ENCODE peak calls at places on chromosomes 1 and 21, in eight cellular contexts. Q is A549; G is neuronal stem cell; Z is heart right ventricle; Y is IMR-90; D is esophagus squamous epithelium; O is effector memory CD4-positive, alpha-beta T cell; U is hepatocyte. S is an unnamed sample.

GRCh38 chr1:162663589-162664030 is 31.3 kb downstream of the DDR2 start:
- DNase-seq in Q (no peak), G (peak), Z (no peak), Y (peak), D (no peak), O (no peak), U (peak), S (peak)

GRCh38 chr1:201119206-201119814 is 7.1 kb upstream of the CACNA1S start:
- DNase-seq in Q (peak), G (peak), Z (no peak), Y (peak), D (no peak), O (peak), U (peak), S (no peak)

GRCh38 chr1:58762806-58763205 is 21.0 kb downstream of the JUN start:
- DNase-seq in Q (no peak), G (no peak), Z (no peak), Y (peak), D (no peak), O (no peak), U (no peak), S (no peak)

GRCh38 chr1:202105571-202106339 is 17.0 kb upstream of the GPR37L1 start:
- DNase-seq in Q (peak), G (peak), Z (no peak), Y (peak), D (no peak), O (no peak), U (peak), S (no peak)

GRCh38 chr1:205920861-205921558 is 22.2 kb downstream of the SLC26A9 start:
- DNase-seq in Q (no peak), G (no peak), Z (no peak), Y (no peak), D (no peak), O (no peak), U (no peak), S (no peak)

GRCh38 chr1:92929461-92929860 is 31.8 kb downstream of the DIPK1A start:
- DNase-seq in Q (no peak), G (no peak), Z (no peak), Y (peak), D (no peak), O (no peak), U (no peak), S (no peak)

GRCh38 chr1:208238710-208239517 is 5.3 kb downstream of the PLXNA2 start:
- DNase-seq in Q (peak), G (no peak), Z (no peak), Y (peak), D (no peak), O (no peak), U (peak), S (peak)

GRCh38 chr1:92486251-92487077 is at the start of gene GFI1:
- DNase-seq in Q (no peak), G (peak), Z (no peak), Y (no peak), D (no peak), O (peak), U (peak), S (peak)

GRCh38 chr1:44289530-44289929 is 65.5 kb downstream of the ERI3 start:
- DNase-seq in Q (no peak), G (no peak), Z (no peak), Y (no peak), D (no peak), O (no peak), U (no peak), S (no peak)

GRCh38 chr1:20430355-20431290 is 55.4 kb downstream of the CAMK2N1 start:
- DNase-seq in Q (peak), G (peak), Z (no peak), Y (peak), D (no peak), O (no peak), U (peak), S (no peak)

GRCh38 chr1:32933742-32934322 is 30.8 kb downstream of the RNF19B start:
- DNase-seq in Q (peak), G (no peak), Z (peak), Y (peak), D (no peak), O (no peak), U (peak), S (no peak)

GRCh38 chr1:201377611-201378092 is at the start of gene TNNT2:
- DNase-seq in Q (no peak), G (no peak), Z (peak), Y (peak), D (no peak), O (no peak), U (peak), S (no peak)

GRCh38 chr1:41622859-41623732 is 138.6 kb upstream of the EDN2 start:
- DNase-seq in Q (no peak), G (no peak), Z (no peak), Y (peak), D (no peak), O (no peak), U (no peak), S (no peak)

GRCh38 chr21:44262338-44263048 is 796 bp upstream of the DNMT3L start:
- DNase-seq in Q (no peak), G (no peak), Z (no peak), Y (no peak), D (no peak), O (no peak), U (peak), S (no peak)

GRCh38 chr1:51192213-51192843 is 43.7 kb upstream of the RNF11 start:
- DNase-seq in Q (peak), G (peak), Z (peak), Y (peak), D (no peak), O (no peak), U (peak), S (peak)

GRCh38 chr1:12572506-12572905 is 45.5 kb downstream of the DHRS3 start:
- DNase-seq in Q (no peak), G (no peak), Z (no peak), Y (no peak), D (no peak), O (no peak), U (no peak), S (no peak)

GRCh38 chr1:230831706-230832105 is 36.6 kb downstream of the C1orf198 start:
- DNase-seq in Q (no peak), G (no peak), Z (no peak), Y (no peak), D (no peak), O (no peak), U (no peak), S (peak)

GRCh38 chr1:150847499-150848060 is 28.8 kb downstream of the ARNT start:
- DNase-seq in Q (no peak), G (no peak), Z (no peak), Y (no peak), D (no peak), O (no peak), U (no peak), S (no peak)

GRCh38 chr1:18256318-18257235 is 149.0 kb downstream of the IGSF21 start:
- DNase-seq in Q (peak), G (peak), Z (peak), Y (no peak), D (no peak), O (no peak), U (peak), S (no peak)

GRCh38 chr1:68207129-68207689 is 25.1 kb downstream of the WLS start:
- DNase-seq in Q (no peak), G (no peak), Z (no peak), Y (peak), D (no peak), O (no peak), U (no peak), S (no peak)

GRCh38 chr1:101043776-101044175 is 18.2 kb upstream of the DPH5 start:
- DNase-seq in Q (no peak), G (no peak), Z (no peak), Y (peak), D (no peak), O (no peak), U (peak), S (no peak)

GRCh38 chr1:23692308-23692871 is 784 bp downstream of the RPL11 start:
- DNase-seq in Q (no peak), G (no peak), Z (no peak), Y (no peak), D (no peak), O (peak), U (no peak), S (no peak)
- H3K27ac ChIP-seq in Q (peak), G (no peak), Z (peak), Y (peak), D (peak), O (peak), U (peak), S (peak)

DNA sequence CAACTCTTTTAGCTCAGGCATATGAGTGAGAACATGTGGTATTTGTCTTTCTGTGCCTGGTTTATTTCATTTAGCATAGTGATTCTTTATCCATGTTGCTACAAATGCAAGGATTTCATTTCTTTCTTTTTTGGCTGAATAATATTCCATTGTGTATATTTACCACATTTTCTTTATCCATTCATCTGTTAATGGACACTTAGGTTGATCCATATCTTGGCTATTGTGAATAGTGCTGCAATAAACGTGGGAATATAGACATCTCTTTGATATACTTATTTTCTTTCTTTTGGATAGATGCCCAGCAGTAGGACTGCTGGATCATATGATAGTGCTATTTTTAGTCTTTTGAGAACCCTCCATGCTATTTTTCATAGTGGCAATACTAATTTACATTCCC is 30.8 kb downstream of the ASB17 start:
- DNase-seq in Q (no peak), G (no peak), Z (no peak), Y (no peak), D (no peak), O (no peak), U (no peak), S (no peak)
- H3K27ac ChIP-seq in Q (no peak), G (no peak), Z (no peak), Y (no peak), D (no peak), O (no peak), U (no peak), S (no peak)

GRCh38 chr21:32412998-32413504 is 545 bp downstream of the EVA1C start:
- DNase-seq in Q (no peak), G (no peak), Z (peak), Y (no peak), D (no peak), O (no peak), U (no peak), S (no peak)
- H3K27ac ChIP-seq in Q (peak), G (no peak), Z (peak), Y (no peak), D (peak), O (peak), U (no peak), S (peak)

GRCh38 chr21:16302851-16303282 is 573.1 kb downstream of the USP25 start:
- DNase-seq in Q (no peak), G (no peak), Z (peak), Y (peak), D (no peak), O (no peak), U (peak), S (no peak)
- H3K27ac ChIP-seq in Q (no peak), G (no peak), Z (peak), Y (no peak), D (peak), O (no peak), U (no peak), S (no peak)

S was measured in ascending aorta.